ENCODE peak calls at places on chromosomes 12 and 14, in four cellular contexts. T is aorta, X is nephron progenitor cell, V is NCI-H1105 treated with DMSO at 0.1 percent for 48 hours. J is an unnamed sample.

GRCh38 chr14:102500190-102500661 is 9.3 kb downstream of the ANKRD9 start:
- DNase-seq in T (peak), X (no peak), V (no peak), J (no peak)

GRCh38 chr12:52860102-52860838 is 11.5 kb upstream of the KRT78 start:
- DNase-seq in X (no peak), V (no peak), T (no peak), J (no peak)

GRCh38 chr12:46446645-46447044 is 74.1 kb upstream of the SLC38A2 start:
- DNase-seq in T (no peak), V (no peak), X (no peak), J (no peak)

GRCh38 chr14:74697543-74697942 is 15.3 kb downstream of the AREL1 start:
- DNase-seq in V (no peak), X (no peak), T (no peak), J (no peak)

GRCh38 chr14:47557894-47558293 is 117.5 kb downstream of the MDGA2 start:
- DNase-seq in X (no peak), V (no peak), T (no peak), J (no peak)

GRCh38 chr14:68585690-68586089 is 207.2 kb downstream of the ZFP36L1 start:
- DNase-seq in X (no peak), V (no peak), T (no peak), J (no peak)

GRCh38 chr14:97113339-97113738 is 316.2 kb downstream of the VRK1 start:
- DNase-seq in X (no peak), V (peak), T (no peak), J (no peak)

GRCh38 chr12:19186722-19187661 is 57.5 kb downstream of the PLEKHA5 start:
- DNase-seq in X (no peak), V (peak), T (no peak), J (peak)

GRCh38 chr12:109389146-109389545 is 41.4 kb downstream of the MYO1H start:
- DNase-seq in V (no peak), T (no peak), X (no peak), J (no peak)

GRCh38 chr14:99262977-99263448 is 9.0 kb downstream of the BCL11B start:
- DNase-seq in T (no peak), X (no peak), V (no peak), J (no peak)

GRCh38 chr14:54724772-54725325 is 157.9 kb downstream of the SAMD4A start:
- DNase-seq in X (no peak), V (no peak), T (no peak), J (no peak)

GRCh38 chr12:100017056-100017455 is 32.3 kb upstream of the ANKS1B start:
- DNase-seq in T (no peak), V (no peak), X (no peak), J (no peak)

GRCh38 chr12:39619316-39619659 is 315 bp downstream of the ABCD2 start:
- DNase-seq in T (no peak), X (no peak), V (peak), J (no peak)

GRCh38 chr14:96225745-96226151 is 21.1 kb downstream of the BDKRB2 start:
- DNase-seq in X (peak), T (no peak), V (no peak), J (no peak)

GRCh38 chr12:67222302-67222701 is 46.9 kb upstream of the CAND1 start:
- DNase-seq in X (no peak), T (no peak), V (peak), J (no peak)

GRCh38 chr12:3944620-3945019 is 71.4 kb upstream of the PARP11 start:
- DNase-seq in T (no peak), V (no peak), X (no peak), J (no peak)

GRCh38 chr12:109458086-109458485 is 19.0 kb downstream of the KCTD10 start:
- DNase-seq in T (no peak), V (no peak), X (no peak), J (no peak)

GRCh38 chr12:111840831-111841230 is 1.2 kb upstream of the MAPKAPK5 start:
- DNase-seq in X (no peak), T (no peak), V (no peak), J (no peak)

GRCh38 chr12:28958553-28959195 is 190.4 kb upstream of the FAR2 start:
- DNase-seq in X (no peak), V (no peak), T (no peak), J (no peak)

GRCh38 chr14:100317897-100318808 is 5.0 kb upstream of the SLC25A47 start:
- DNase-seq in V (no peak), T (peak), X (peak), J (peak)

GRCh38 chr12:129101404-129101803 is 248.1 kb downstream of the GLT1D1 start:
- DNase-seq in T (no peak), V (no peak), X (no peak), J (no peak)

GRCh38 chr14:34299360-34299759 is 162.7 kb downstream of the SPTSSA start:
- DNase-seq in V (no peak), T (no peak), X (no peak), J (no peak)

GRCh38 chr12:49051373-49051764 is 9.2 kb downstream of the KMT2D start:
- DNase-seq in V (no peak), X (no peak), T (peak), J (no peak)

GRCh38 chr12:94218244-94218643 is 69.9 kb downstream of the PLXNC1 start:
- DNase-seq in T (no peak), V (no peak), X (no peak), J (no peak)

GRCh38 chr12:65163755-65164154 is 5.6 kb upstream of the LEMD3 start:
- DNase-seq in T (no peak), X (no peak), V (no peak), J (no peak)

GRCh38 chr12:105084251-105085250 is at the start of gene ALDH1L2:
- DNase-seq in X (peak), T (peak), V (no peak), J (peak)

GRCh38 chr12:64187370-64187769 is 34.7 kb downstream of the KICS2 start:
- DNase-seq in T (no peak), X (no peak), V (no peak), J (no peak)

GRCh38 chr12:3805058-3805457 is 52.1 kb upstream of the CRACR2A start:
- DNase-seq in T (no peak), X (no peak), V (no peak), J (no peak)

GRCh38 chr12:132597333-132598283 is 12.8 kb downstream of the LRCOL1 start:
- DNase-seq in X (peak), T (no peak), V (peak), J (no peak)

J was measured in frontal cortex.